ENCODE peak calls at places on chromosomes 6 and 20, in seven cellular contexts. One of them, this sample, is unnamed.

GRCh38 chr20:54643761-54644160 is 168.4 kb downstream of the DOK5 start:
- DNase-seq in HCT116: no peak
- DNase-seq in GM23338: no peak
- DNase-seq in GM12878: no peak
- DNase-seq in HepG2: no peak
- DNase-seq in K562: no peak
- DNase-seq in endothelial cell of umbilical vein: no peak
- DNase-seq in this sample: no peak

GRCh38 chr20:26163890-26164289 is 467.2 kb upstream of the ZNF337 start:
- DNase-seq in K562: no peak
- DNase-seq in HCT116: no peak
- DNase-seq in HepG2: no peak
- DNase-seq in GM23338: no peak
- DNase-seq in GM12878: no peak
- DNase-seq in endothelial cell of umbilical vein: peak
- DNase-seq in this sample: no peak

GRCh38 chr6:108556864-108557493 is 3.7 kb upstream of the FOXO3 start:
- DNase-seq in GM12878: no peak
- DNase-seq in K562: no peak
- DNase-seq in GM23338: peak
- DNase-seq in HCT116: no peak
- DNase-seq in endothelial cell of umbilical vein: no peak
- DNase-seq in HepG2: no peak
- DNase-seq in this sample: no peak

GRCh38 chr20:49886571-49887203 is 28.6 kb downstream of the SPATA2 start:
- DNase-seq in endothelial cell of umbilical vein: no peak
- DNase-seq in K562: no peak
- DNase-seq in GM23338: no peak
- DNase-seq in GM12878: no peak
- DNase-seq in HCT116: no peak
- DNase-seq in HepG2: no peak
- DNase-seq in this sample: no peak

GRCh38 chr6:4870821-4871494 is 94.8 kb downstream of the CDYL start:
- DNase-seq in GM23338: no peak
- DNase-seq in GM12878: no peak
- DNase-seq in HepG2: no peak
- DNase-seq in endothelial cell of umbilical vein: peak
- DNase-seq in HCT116: no peak
- DNase-seq in K562: no peak
- DNase-seq in this sample: no peak

GRCh38 chr6:11315743-11316437 is 83.4 kb upstream of the NEDD9 start:
- DNase-seq in HCT116: peak
- DNase-seq in HepG2: no peak
- DNase-seq in endothelial cell of umbilical vein: peak
- DNase-seq in GM12878: no peak
- DNase-seq in K562: no peak
- DNase-seq in GM23338: no peak
- DNase-seq in this sample: no peak

GRCh38 chr6:3749991-3750323 is 1.6 kb downstream of the PXDC1 start:
- DNase-seq in GM23338: no peak
- DNase-seq in HCT116: no peak
- DNase-seq in endothelial cell of umbilical vein: peak
- DNase-seq in GM12878: no peak
- DNase-seq in HepG2: peak
- DNase-seq in K562: peak
- DNase-seq in this sample: no peak

GRCh38 chr20:18739785-18740184 is 73.8 kb upstream of the SCP2D1 start:
- DNase-seq in HCT116: no peak
- DNase-seq in endothelial cell of umbilical vein: no peak
- DNase-seq in HepG2: no peak
- DNase-seq in K562: no peak
- DNase-seq in GM23338: peak
- DNase-seq in GM12878: no peak
- DNase-seq in this sample: no peak

GRCh38 chr20:24948939-24949679 is at the start of gene CST7:
- DNase-seq in HepG2: no peak
- DNase-seq in endothelial cell of umbilical vein: no peak
- DNase-seq in GM23338: no peak
- DNase-seq in K562: no peak
- DNase-seq in HCT116: no peak
- DNase-seq in GM12878: peak
- DNase-seq in this sample: no peak

GRCh38 chr20:35698298-35699126 is 640 bp downstream of the NFS1 start:
- DNase-seq in K562: peak
- DNase-seq in HepG2: no peak
- DNase-seq in HCT116: no peak
- DNase-seq in GM23338: peak
- DNase-seq in GM12878: no peak
- DNase-seq in endothelial cell of umbilical vein: peak
- DNase-seq in this sample: no peak

GRCh38 chr20:7742479-7742878 is 197.8 kb downstream of the HAO1 start:
- DNase-seq in HepG2: no peak
- DNase-seq in GM12878: no peak
- DNase-seq in endothelial cell of umbilical vein: peak
- DNase-seq in GM23338: no peak
- DNase-seq in K562: no peak
- DNase-seq in HCT116: no peak
- DNase-seq in this sample: no peak

GRCh38 chr6:5457036-5457435 is 195.7 kb downstream of the FARS2 start:
- DNase-seq in GM23338: no peak
- DNase-seq in endothelial cell of umbilical vein: peak
- DNase-seq in HCT116: no peak
- DNase-seq in HepG2: no peak
- DNase-seq in K562: no peak
- DNase-seq in GM12878: no peak
- DNase-seq in this sample: no peak

DNA sequence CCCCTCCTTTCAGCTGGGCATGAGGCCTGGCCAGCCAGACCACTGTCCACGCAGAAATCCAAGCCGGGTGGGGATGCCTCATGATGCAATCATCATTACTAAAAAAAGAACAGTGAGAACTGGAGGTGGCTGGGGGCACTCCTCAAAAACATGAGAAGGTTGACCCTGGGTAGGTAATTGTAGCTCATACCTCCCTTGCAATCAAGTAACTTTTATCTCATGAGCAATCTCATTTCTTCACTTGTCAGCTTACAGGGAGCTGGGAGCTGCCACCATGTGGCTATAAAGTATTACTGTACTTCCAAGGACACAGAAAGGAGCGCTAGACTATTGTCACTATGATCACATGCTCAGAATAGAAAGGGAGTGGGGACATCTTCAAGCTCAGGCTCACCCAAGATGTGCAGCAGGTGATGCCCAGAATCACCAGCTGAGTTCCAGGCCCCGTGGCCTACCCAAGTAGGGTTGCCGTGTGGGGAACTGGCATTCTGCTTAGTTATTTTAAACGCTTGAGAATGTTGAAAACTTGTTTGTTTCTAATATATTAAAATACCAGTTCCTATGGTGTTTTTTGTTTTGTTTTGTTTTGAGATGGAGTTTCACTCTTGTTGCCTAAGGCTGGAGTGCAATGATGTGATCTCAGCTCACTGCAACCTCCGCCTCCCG is 3.0 kb upstream of the CDH26 start:
- DNase-seq in endothelial cell of umbilical vein: peak
- DNase-seq in GM12878: no peak
- DNase-seq in HepG2: peak
- DNase-seq in K562: peak
- DNase-seq in GM23338: peak
- DNase-seq in HCT116: peak
- DNase-seq in this sample: no peak
- TF ChIP-seq POLR2AphosphoS5 in endothelial cell of umbilical vein: no peak
- TF ChIP-seq POLR2AphosphoS5 in GM12878: no peak
- TF ChIP-seq POLR2AphosphoS5 in HepG2: no peak
- TF ChIP-seq POLR2AphosphoS5 in K562: no peak
- TF ChIP-seq POLR2AphosphoS5 in GM23338: no peak
- TF ChIP-seq POLR2AphosphoS5 in HCT116: no peak
- TF ChIP-seq POLR2AphosphoS5 in this sample: no peak

DNA sequence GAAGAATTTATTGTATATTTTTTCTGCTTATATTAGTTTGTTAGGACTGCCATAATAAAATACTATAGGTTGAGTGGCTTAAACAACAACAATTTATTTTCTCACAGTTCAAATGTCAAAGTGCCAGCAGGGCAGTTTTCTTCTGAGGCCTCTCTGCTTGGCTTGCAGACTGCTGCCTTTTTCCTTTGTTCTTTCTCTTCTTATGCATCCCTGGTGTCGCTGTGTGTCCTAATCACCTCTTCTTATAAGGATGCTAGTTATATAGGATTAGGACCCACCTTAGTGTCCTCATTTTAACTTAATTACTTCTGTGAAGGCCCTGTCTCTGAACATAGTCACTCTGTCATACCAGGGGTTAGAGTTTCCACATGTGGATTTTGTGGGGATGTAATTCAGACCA is 354.4 kb downstream of the NKAIN2 start:
- DNase-seq in endothelial cell of umbilical vein: no peak
- DNase-seq in HCT116: no peak
- DNase-seq in GM12878: no peak
- DNase-seq in K562: no peak
- DNase-seq in HepG2: no peak
- DNase-seq in GM23338: peak
- DNase-seq in this sample: no peak
- TF ChIP-seq EZH2 in endothelial cell of umbilical vein: no peak
- TF ChIP-seq EZH2 in HCT116: no peak
- TF ChIP-seq EZH2 in GM12878: no peak
- TF ChIP-seq EZH2 in K562: no peak
- TF ChIP-seq EZH2 in HepG2: no peak
- TF ChIP-seq EZH2 in GM23338: no peak
- TF ChIP-seq EZH2 in this sample: no peak

GRCh38 chr6:32113386-32114352 is 4.5 kb upstream of the TNXB start:
- DNase-seq in GM23338: peak
- DNase-seq in GM12878: no peak
- DNase-seq in HepG2: peak
- DNase-seq in HCT116: no peak
- DNase-seq in K562: peak
- DNase-seq in endothelial cell of umbilical vein: no peak
- DNase-seq in this sample: no peak
- TF ChIP-seq POLR2AphosphoS5 in GM23338: no peak
- TF ChIP-seq POLR2AphosphoS5 in GM12878: no peak
- TF ChIP-seq POLR2AphosphoS5 in HepG2: peak
- TF ChIP-seq POLR2AphosphoS5 in HCT116: no peak
- TF ChIP-seq POLR2AphosphoS5 in K562: peak
- TF ChIP-seq POLR2AphosphoS5 in endothelial cell of umbilical vein: no peak
- TF ChIP-seq POLR2AphosphoS5 in this sample: no peak

DNA sequence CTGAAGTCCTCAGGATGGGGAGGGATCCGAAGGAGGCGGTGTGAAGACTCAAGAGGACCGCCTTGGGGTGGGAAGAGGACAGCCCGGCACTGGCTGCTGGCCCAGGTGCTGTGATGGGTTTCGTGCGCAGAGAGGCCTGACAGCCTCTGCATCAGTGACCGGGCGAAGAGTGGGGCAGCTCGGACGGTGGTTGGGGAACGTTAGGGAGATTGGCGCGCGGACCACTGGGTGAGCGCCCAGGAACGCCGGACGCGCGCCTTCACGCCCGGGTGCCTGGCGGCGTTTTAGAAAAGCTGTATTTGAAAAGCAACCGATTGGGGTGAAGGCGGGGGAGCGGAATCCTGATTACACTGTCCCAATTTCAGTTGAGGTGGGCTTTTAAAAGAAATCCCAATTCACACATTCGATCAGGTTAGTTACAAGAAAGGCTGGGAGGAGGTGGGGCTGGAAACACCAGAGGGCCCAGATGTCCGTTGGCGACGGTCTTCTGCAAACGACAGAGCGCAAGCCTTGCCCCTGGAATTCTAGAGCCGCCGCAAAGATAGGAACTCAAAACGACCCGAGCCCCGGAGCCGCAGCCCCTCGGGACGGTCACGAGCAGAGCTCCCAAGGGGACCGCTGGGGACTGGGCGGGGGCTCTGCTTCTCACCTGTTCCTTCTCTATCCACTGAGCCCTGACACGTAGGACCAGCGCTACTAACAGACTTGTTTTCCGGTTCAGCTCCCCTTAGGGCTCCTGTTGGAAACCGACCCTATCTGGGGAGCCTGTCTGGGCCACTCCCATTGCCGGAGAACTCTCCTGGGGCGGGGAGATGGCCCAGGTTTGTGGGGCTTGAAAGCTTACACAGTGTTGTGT is 8.5 kb upstream of the TRIM40 start:
- DNase-seq in GM12878: no peak
- DNase-seq in K562: no peak
- DNase-seq in GM23338: peak
- DNase-seq in HCT116: no peak
- DNase-seq in HepG2: no peak
- DNase-seq in endothelial cell of umbilical vein: no peak
- DNase-seq in this sample: no peak
- TF ChIP-seq EZH2 in GM12878: no peak
- TF ChIP-seq EZH2 in K562: no peak
- TF ChIP-seq EZH2 in GM23338: peak
- TF ChIP-seq EZH2 in HCT116: no peak
- TF ChIP-seq EZH2 in HepG2: no peak
- TF ChIP-seq EZH2 in endothelial cell of umbilical vein: peak
- TF ChIP-seq EZH2 in this sample: no peak

DNA sequence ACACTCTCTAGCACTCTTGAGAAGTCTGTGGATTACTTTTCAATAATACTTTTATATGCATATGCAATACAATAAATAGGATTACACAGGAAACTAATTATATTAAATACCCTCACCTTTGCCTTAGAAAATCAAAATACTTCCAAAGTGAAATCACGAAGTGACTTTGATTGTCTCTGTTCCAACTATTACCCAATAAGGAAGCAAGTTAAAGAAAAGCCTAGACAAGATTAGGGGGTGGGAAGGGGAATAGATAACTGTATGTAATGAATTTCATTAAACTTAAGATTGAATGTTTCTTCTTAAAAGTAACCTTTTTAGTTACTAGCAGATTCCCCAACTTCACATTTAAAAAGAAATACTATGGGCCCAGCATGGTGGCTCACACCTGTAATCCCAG is 66.6 kb upstream of the SOX4 start:
- DNase-seq in K562: no peak
- DNase-seq in HepG2: no peak
- DNase-seq in HCT116: no peak
- DNase-seq in GM12878: no peak
- DNase-seq in endothelial cell of umbilical vein: no peak
- DNase-seq in GM23338: no peak
- DNase-seq in this sample: no peak
- TF ChIP-seq POLR2AphosphoS5 in K562: no peak
- TF ChIP-seq POLR2AphosphoS5 in HepG2: no peak
- TF ChIP-seq POLR2AphosphoS5 in HCT116: no peak
- TF ChIP-seq POLR2AphosphoS5 in GM12878: no peak
- TF ChIP-seq POLR2AphosphoS5 in endothelial cell of umbilical vein: no peak
- TF ChIP-seq POLR2AphosphoS5 in GM23338: no peak
- TF ChIP-seq POLR2AphosphoS5 in this sample: no peak

This sample was measured in SK-N-MC.